ENCODE peak calls at places on chromosomes 7 and 10, in eight cellular contexts. I is colonic mucosa, F is neuronal stem cell, M is fibroblast of lung, J is MM.1S, T is endothelial cell of umbilical vein, L is astrocyte, C is HepG2. Y is an unnamed sample.

GRCh38 chr7:64946772-64947171 is 43.7 kb downstream of the ZNF273 start:
- DNase-seq in T (no peak), L (no peak), M (peak; percentile 4), J (no peak), C (peak; percentile 27), I (no peak), F (peak; percentile 6), Y (peak; percentile 74)

GRCh38 chr7:139441961-139442360 is 41.5 kb downstream of the KLRG2 start:
- DNase-seq in C (no peak), M (no peak), J (no peak), L (no peak), T (no peak), I (no peak), F (no peak), Y (no peak)

GRCh38 chr7:107938448-107939250 is 47.7 kb downstream of the DLD start:
- DNase-seq in F (no peak), L (peak; percentile 48), I (no peak), J (no peak), T (peak; percentile 47), C (no peak), M (peak; percentile 58), Y (no peak)

GRCh38 chr7:2066251-2066919 is 166.4 kb downstream of the MAD1L1 start:
- DNase-seq in T (no peak), M (no peak), I (no peak), C (no peak), F (no peak), L (no peak), J (no peak), Y (no peak)

GRCh38 chr10:114508376-114508775 is 104.1 kb upstream of the AFAP1L2 start:
- DNase-seq in J (no peak), T (no peak), M (no peak), I (no peak), F (no peak), C (peak; percentile 16), L (no peak), Y (no peak)

GRCh38 chr10:102119417-102120141 is 589 bp downstream of the LDB1 start:
- DNase-seq in F (peak; percentile 48), C (no peak), M (peak; percentile 74), L (peak; percentile 58), J (peak; percentile 18), I (peak; percentile 82), T (peak; percentile 72), Y (peak; percentile 88)

GRCh38 chr7:30412810-30413504 is 65.6 kb downstream of the NOD1 start:
- DNase-seq in F (peak; percentile 53), M (peak; percentile 78), I (no peak), L (peak; percentile 71), T (peak; percentile 90), C (peak; percentile 88), J (peak; percentile 40), Y (peak; percentile 83)

GRCh38 chr7:2637505-2638223 is 5.9 kb downstream of the TTYH3 start:
- DNase-seq in T (no peak), J (no peak), C (peak; percentile 40), L (no peak), I (no peak), M (no peak), F (no peak), Y (no peak)

GRCh38 chr7:136956232-136956631 is 87.8 kb downstream of the CHRM2 start:
- DNase-seq in T (no peak), J (peak; percentile 18), C (no peak), M (peak; percentile 85), F (no peak), L (peak; percentile 84), I (no peak), Y (no peak)

GRCh38 chr10:131722525-131723264 is 178.1 kb upstream of the PPP2R2D start:
- DNase-seq in J (no peak), M (no peak), I (peak; percentile 3), L (no peak), C (no peak), T (no peak), F (no peak), Y (peak; percentile 38)

GRCh38 chr10:47370878-47371277 is 13.2 kb downstream of the ZNF488 start:
- DNase-seq in T (no peak), F (no peak), I (peak; percentile 11), M (no peak), C (no peak), J (no peak), L (no peak), Y (peak; percentile 15)

GRCh38 chr10:105252908-105253307 is 611.8 kb downstream of the SORCS3 start:
- DNase-seq in C (no peak), I (no peak), T (no peak), M (no peak), L (no peak), J (no peak), F (no peak), Y (peak; percentile 53)

DNA sequence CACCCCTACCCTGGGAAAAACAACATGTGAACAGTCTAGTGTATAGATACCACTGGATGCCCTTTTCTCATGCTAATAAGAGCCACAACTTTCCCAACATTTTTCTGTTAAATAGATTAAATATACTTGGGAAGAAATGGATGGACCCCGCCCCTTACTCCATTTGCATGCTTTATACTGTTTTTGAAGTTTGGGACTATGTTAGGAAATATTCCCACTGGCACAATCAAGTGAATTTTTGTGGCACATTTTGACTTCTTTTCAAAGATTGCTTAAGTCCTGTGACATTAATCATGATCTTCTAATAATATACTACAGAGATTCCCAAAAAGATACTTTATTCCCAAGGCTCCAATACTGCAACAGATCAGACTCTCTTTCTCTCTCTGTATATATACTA is 216.6 kb downstream of the TWIST1 start:
- DNase-seq in L (peak; percentile 61), J (no peak), F (no peak), I (no peak), M (peak; percentile 66), T (no peak), C (no peak), Y (no peak)
- H3K4me1 ChIP-seq in L (peaks cover 6% of the 10 kb centered on the region), J (no peaks in the 10 kb centered on the region), F (peaks cover 2% of the 10 kb centered on the region), I (no peaks in the 10 kb centered on the region), M (no peaks in the 10 kb centered on the region), T (peaks cover 7% of the 10 kb centered on the region), C (no peaks in the 10 kb centered on the region), Y (peaks cover 17% of the 10 kb centered on the region)

GRCh38 chr7:77458786-77459185 is 42.6 kb upstream of the GSAP start:
- DNase-seq in I (no peak), F (no peak), C (no peak), M (no peak), L (no peak), T (no peak), J (no peak), Y (no peak)
- H3K9ac ChIP-seq in I (no peak overlapping the region), F (no peak overlapping the region), C (no peak overlapping the region), M (no peak overlapping the region), L (no peak overlapping the region), T (no peak overlapping the region), J (no peak overlapping the region), Y (no peak overlapping the region)

GRCh38 chr10:58981051-58981450 is 195.4 kb upstream of the PHYHIPL start:
- DNase-seq in I (no peak), M (no peak), L (no peak), J (no peak), F (no peak), T (no peak), C (no peak), Y (peak; percentile 56)
- H3K4me3 ChIP-seq in I (no peak overlapping the region), M (no peak overlapping the region), L (no peak overlapping the region), J (no peak overlapping the region), F (no peak overlapping the region), T (no peak overlapping the region), C (no peak overlapping the region), Y (peak overlapping the region; percentile 2)

GRCh38 chr10:80491251-80492102 is 37.4 kb downstream of the TSPAN14 start:
- DNase-seq in T (no peak), F (no peak), L (no peak), J (no peak), I (no peak), M (no peak), C (peak; percentile 84), Y (no peak)
- H3K4me1 ChIP-seq in T (peaks cover 54% of the 10 kb centered on the region), F (peaks cover 10% of the 10 kb centered on the region), L (peaks cover 9% of the 10 kb centered on the region), J (no peaks in the 10 kb centered on the region), I (peaks cover 4% of the 10 kb centered on the region), M (no peaks in the 10 kb centered on the region), C (peaks cover 100% of the 10 kb centered on the region), Y (peaks cover under 1% of the 10 kb centered on the region)

GRCh38 chr10:117408436-117409384 is 33.5 kb upstream of the PDZD8 start:
- DNase-seq in M (no peak), J (no peak), C (no peak), L (no peak), F (no peak), T (no peak), I (no peak), Y (no peak)
- H3K9ac ChIP-seq in M (no peak overlapping the region), J (no peak overlapping the region), C (no peak overlapping the region), L (no peak overlapping the region), F (no peak overlapping the region), T (no peak overlapping the region), I (no peak overlapping the region), Y (no peak overlapping the region)

GRCh38 chr10:11546581-11546980 is 64.9 kb downstream of the USP6NL start:
- DNase-seq in F (no peak), L (peak; percentile 56), J (no peak), C (no peak), I (no peak), T (peak; percentile 43), M (peak; percentile 62), Y (no peak)
- H3K4me3 ChIP-seq in F (no peak overlapping the region), L (no peak overlapping the region), J (no peak overlapping the region), C (no peak overlapping the region), I (no peak overlapping the region), T (no peak overlapping the region), M (no peak overlapping the region), Y (no peak overlapping the region)

GRCh38 chr10:69333205-69333604 is 54.9 kb downstream of the HK1 start:
- DNase-seq in L (no peak), I (no peak), T (no peak), F (no peak), J (no peak), C (no peak), M (no peak), Y (peak; percentile 89)

GRCh38 chr10:69328346-69328687 is 50.0 kb downstream of the HK1 start:
- DNase-seq in J (no peak), T (no peak), M (no peak), L (no peak), C (no peak), I (no peak), F (no peak), Y (peak; percentile 46)

GRCh38 chr10:69329721-69330178 is 51.5 kb downstream of the HK1 start:
- DNase-seq in C (no peak), I (no peak), M (no peak), F (no peak), T (no peak), L (no peak), J (no peak), Y (peak; percentile 90)

GRCh38 chr10:69332278-69333010 is 54.1 kb downstream of the HK1 start:
- DNase-seq in T (no peak), L (no peak), C (no peak), M (no peak), I (peak; percentile 54), J (no peak), F (no peak), Y (no peak)

DNA sequence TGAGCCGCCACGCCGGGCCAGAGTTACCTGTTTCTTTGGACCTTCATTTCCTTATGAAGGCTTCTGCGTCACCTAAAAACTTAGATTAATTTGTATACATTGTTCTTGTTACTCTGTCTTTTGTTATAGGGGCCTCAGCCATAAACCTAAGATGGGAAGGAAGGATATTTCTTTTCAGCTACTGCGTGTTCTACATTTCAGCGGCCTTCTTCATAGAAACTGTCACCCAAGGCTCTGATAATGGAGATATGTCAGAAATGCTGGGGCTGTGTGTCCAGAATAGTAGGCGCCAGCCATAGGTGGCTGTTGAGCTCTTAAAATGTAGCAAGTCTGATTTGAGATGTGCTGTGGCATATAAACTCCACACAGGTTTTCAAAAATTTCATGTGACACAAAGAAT is 52.9 kb downstream of the HK1 start:
- DNase-seq in F (no peak), I (no peak), J (no peak), L (no peak), M (no peak), C (no peak), T (no peak), Y (no peak)
- H3K4me1 ChIP-seq in F (peaks cover 4% of the 10 kb centered on the region), I (peaks cover 39% of the 10 kb centered on the region), J (no peaks in the 10 kb centered on the region), L (peaks cover 31% of the 10 kb centered on the region), M (peaks cover 15% of the 10 kb centered on the region), C (no peaks in the 10 kb centered on the region), T (peaks cover 25% of the 10 kb centered on the region), Y (peaks cover 6% of the 10 kb centered on the region)

GRCh38 chr7:100567751-100568175 is 5.9 kb downstream of the SAP25 start:
- DNase-seq in T (no peak), I (no peak), C (peak; percentile 77), L (no peak), M (no peak), J (no peak), F (no peak), Y (no peak)
- H3K9ac ChIP-seq in T (no peak overlapping the region), I (no peak overlapping the region), C (peak overlapping the region; percentile 73), L (no peak overlapping the region), M (no peak overlapping the region), J (no peak overlapping the region), F (no peak overlapping the region), Y (no peak overlapping the region)

Y was measured in endodermal cell.